ENCODE peak calls at places on chromosomes 4 and X, in eight cellular contexts. L, V, Q, J, X, E, W and T are unnamed samples.

GRCh38 chr4:146222313-146222712 is 8.0 kb downstream of the REELD1 start:
- DNase-seq in X (no peak), J (no peak), W (no peak), E (no peak), V (peak), L (no peak), Q (no peak), T (no peak)

GRCh38 chr4:165761968-165762367 is 111.1 kb upstream of the TLL1 start:
- DNase-seq in X (no peak), V (no peak), W (no peak), E (no peak), Q (no peak), J (no peak), L (no peak), T (no peak)

GRCh38 chr4:158965208-158965607 is 137.7 kb upstream of the RAPGEF2 start:
- DNase-seq in V (no peak), J (no peak), E (no peak), X (no peak), Q (no peak), W (no peak), L (no peak), T (no peak)

GRCh38 chrX:69170319-69170718 is 5.1 kb upstream of the PJA1 start:
- DNase-seq in E (no peak), W (no peak), Q (no peak), L (no peak), X (no peak), V (no peak), J (no peak), T (no peak)

GRCh38 chr4:85607624-85608023 is 132.7 kb downstream of the ARHGAP24 start:
- DNase-seq in V (no peak), L (no peak), J (no peak), X (no peak), E (no peak), Q (no peak), W (peak), T (no peak)

GRCh38 chr4:13881880-13882279 is 254.4 kb upstream of the BOD1L1 start:
- DNase-seq in Q (no peak), L (no peak), J (no peak), W (no peak), E (no peak), V (no peak), X (no peak), T (no peak)

GRCh38 chrX:74346124-74346523 is 42.1 kb downstream of the ZCCHC13 start:
- DNase-seq in E (no peak), X (no peak), W (no peak), J (no peak), L (no peak), V (no peak), Q (no peak), T (no peak)

GRCh38 chrX:42678133-42678532 is 99.8 kb downstream of the PPP1R2C start:
- DNase-seq in V (no peak), L (no peak), J (no peak), X (no peak), E (no peak), W (no peak), Q (no peak), T (no peak)

GRCh38 chr4:68904786-68905185 is 46.8 kb downstream of the UGT2A3 start:
- DNase-seq in L (no peak), V (no peak), W (peak), Q (no peak), J (peak), E (peak), X (no peak), T (no peak)

GRCh38 chr4:30380404-30380998 is 339.7 kb upstream of the PCDH7 start:
- DNase-seq in L (peak), W (no peak), Q (peak), V (peak), E (peak), J (peak), X (peak), T (peak)

GRCh38 chrX:9682456-9682855 is 83.2 kb downstream of the GPR143 start:
- DNase-seq in L (no peak), W (no peak), J (no peak), X (peak), V (peak), E (no peak), Q (no peak), T (no peak)

GRCh38 chrX:28719620-28720019 is 132.4 kb downstream of the IL1RAPL1 start:
- DNase-seq in V (no peak), Q (no peak), W (no peak), E (no peak), X (no peak), L (no peak), J (no peak), T (no peak)

GRCh38 chrX:24277405-24277804 is 36.5 kb downstream of the SUPT20HL2 start:
- DNase-seq in L (no peak), Q (no peak), V (no peak), E (no peak), X (no peak), J (no peak), W (no peak), T (no peak)

GRCh38 chrX:154002215-154002719 is 17.4 kb downstream of the IRAK1 start:
- DNase-seq in X (no peak), L (peak), W (no peak), V (peak), E (no peak), Q (no peak), J (no peak), T (no peak)

GRCh38 chrX:34764842-34765241 is 107.8 kb upstream of the TMEM47 start:
- DNase-seq in W (no peak), E (no peak), L (no peak), Q (no peak), J (no peak), X (no peak), V (no peak), T (no peak)

GRCh38 chr4:36609631-36610030 is 328.2 kb downstream of the DTHD1 start:
- DNase-seq in J (no peak), W (no peak), Q (no peak), X (no peak), V (no peak), L (no peak), E (no peak), T (no peak)

GRCh38 chrX:2903366-2903765 is 25.8 kb downstream of the ARSD start:
- DNase-seq in E (no peak), J (no peak), L (peak), W (no peak), Q (no peak), X (no peak), V (no peak), T (no peak)

GRCh38 chr4:107579099-107579498 is 140.9 kb downstream of the PAPSS1 start:
- DNase-seq in W (no peak), L (no peak), V (no peak), X (no peak), E (no peak), J (peak), Q (peak), T (peak)

GRCh38 chrX:22629105-22629725 is 356.5 kb downstream of the CBLL2 start:
- DNase-seq in V (peak), Q (no peak), E (no peak), L (no peak), J (no peak), X (no peak), W (no peak), T (no peak)

GRCh38 chr4:2592572-2592971 is 56.1 kb downstream of the FAM193A start:
- DNase-seq in E (peak), Q (no peak), L (no peak), V (no peak), X (no peak), W (no peak), J (no peak), T (no peak)

GRCh38 chrX:19795289-19795688 is 92.1 kb downstream of the SH3KBP1 start:
- DNase-seq in L (no peak), Q (no peak), J (no peak), V (no peak), W (no peak), E (no peak), X (no peak), T (no peak)

GRCh38 chrX:21996872-21997271 is 35.3 kb upstream of the PHEX start:
- DNase-seq in X (no peak), Q (no peak), V (peak), J (peak), E (no peak), W (no peak), L (no peak), T (no peak)

GRCh38 chr4:156763511-156763910 is 208.1 kb downstream of the PDGFC start:
- DNase-seq in W (no peak), E (no peak), V (peak), J (no peak), Q (peak), X (no peak), L (no peak), T (no peak)

GRCh38 chrX:66489339-66489738 is 149.5 kb downstream of the EDA2R start:
- DNase-seq in E (no peak), L (no peak), V (no peak), J (peak), W (no peak), Q (no peak), X (no peak), T (peak)

GRCh38 chrX:22090181-22090580 is 58.1 kb downstream of the PHEX start:
- DNase-seq in J (no peak), V (peak), E (no peak), L (no peak), Q (no peak), W (no peak), X (no peak), T (no peak)

GRCh38 chrX:50799531-50799961 is 14.4 kb downstream of the SHROOM4 start:
- DNase-seq in W (no peak), Q (no peak), X (no peak), E (no peak), V (peak), L (no peak), J (no peak), T (no peak)

GRCh38 chr4:1763550-1764080 is 29.5 kb upstream of the FGFR3 start:
- DNase-seq in V (peak), E (no peak), W (no peak), X (no peak), L (peak), J (peak), Q (peak), T (no peak)

DNA sequence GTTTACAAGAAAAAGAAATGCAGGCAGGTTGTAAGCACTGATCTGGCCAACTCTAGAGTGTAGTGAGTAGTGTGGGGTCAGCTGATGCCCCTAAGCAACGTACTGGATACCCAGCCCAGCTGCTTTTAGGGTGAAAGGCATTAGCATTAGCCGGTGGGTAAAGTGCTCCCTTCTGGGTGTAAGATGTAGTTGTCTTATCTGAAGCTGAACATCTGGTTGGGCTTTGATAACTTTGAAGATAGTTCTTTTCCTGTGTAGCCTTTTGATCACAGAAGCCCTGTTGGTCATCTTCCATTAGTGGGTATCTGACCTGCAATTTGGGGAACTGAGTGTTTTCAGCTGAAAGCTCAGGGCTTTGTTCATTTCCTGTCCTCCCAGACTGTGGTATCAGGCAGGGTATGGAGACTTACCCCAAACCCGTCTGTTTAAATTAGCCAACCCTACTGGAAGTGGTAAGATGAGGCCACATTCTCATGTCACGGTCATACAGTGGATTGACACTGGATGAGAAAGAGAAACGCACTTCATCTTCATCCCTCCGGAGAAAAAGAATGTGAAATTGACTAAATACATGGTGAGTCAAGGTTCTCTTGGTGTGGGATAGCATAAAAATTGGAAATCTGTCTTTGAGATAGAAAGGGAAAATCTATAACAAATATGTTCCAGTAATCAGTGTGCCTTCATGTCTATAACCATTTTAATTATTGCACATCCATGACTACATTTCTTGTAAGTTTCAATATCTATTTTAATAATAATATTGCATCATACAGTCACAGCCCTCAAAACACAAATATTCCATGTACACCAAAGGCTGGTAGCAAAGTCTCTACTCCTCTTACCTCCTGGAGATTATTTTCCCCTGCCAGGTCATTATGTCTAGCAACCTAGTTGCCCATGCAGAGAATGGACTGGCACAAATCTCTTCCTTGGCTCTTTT is 8.7 kb downstream of the RHOH start:
- DNase-seq in E (no peak), W (peak), V (no peak), L (peak), J (no peak), Q (no peak), X (no peak), T (no peak)
- TF ChIP-seq USF2 in E (no peak), W (no peak), V (no peak), L (peak), J (no peak), Q (no peak), X (no peak), T (no peak)

GRCh38 chr4:20297246-20297645 is 45.5 kb downstream of the SLIT2 start:
- DNase-seq in X (no peak), E (no peak), W (no peak), J (no peak), Q (no peak), L (no peak), V (peak), T (no peak)

GRCh38 chr4:20298986-20299385 is 47.3 kb downstream of the SLIT2 start:
- DNase-seq in W (no peak), V (no peak), J (no peak), Q (no peak), X (no peak), L (no peak), E (no peak), T (no peak)

GRCh38 chr4:20301161-20301560 is 49.5 kb downstream of the SLIT2 start:
- DNase-seq in Q (no peak), W (no peak), E (no peak), V (no peak), J (no peak), X (no peak), L (no peak), T (no peak)

GRCh38 chr4:20297800-20298199 is 46.1 kb downstream of the SLIT2 start:
- DNase-seq in J (no peak), L (no peak), Q (no peak), V (no peak), W (no peak), E (no peak), X (no peak), T (no peak)

DNA sequence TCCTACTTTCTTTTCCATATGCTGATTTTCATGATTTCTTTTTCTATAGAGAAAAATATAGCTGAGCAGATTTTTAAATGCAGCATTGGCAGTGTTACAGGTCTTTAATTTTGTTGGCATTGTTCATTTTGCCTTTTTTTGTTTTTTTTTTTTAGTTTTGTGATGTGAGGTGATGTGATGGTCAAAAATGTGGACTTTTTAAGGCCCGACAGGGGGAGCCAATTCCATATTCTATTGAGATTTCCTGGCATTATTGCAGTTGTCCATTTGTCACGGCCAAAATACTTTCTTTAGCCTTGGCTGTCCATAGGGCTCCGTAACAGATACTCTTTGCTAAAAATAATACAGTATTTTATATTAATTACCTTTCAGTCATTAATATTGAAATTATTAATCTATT is 47.8 kb downstream of the SLIT2 start:
- DNase-seq in X (no peak), V (peak), J (peak), E (no peak), Q (peak), L (peak), W (no peak), T (peak)
- TF ChIP-seq USF2 in X (no peak), V (no peak), J (no peak), E (no peak), Q (no peak), L (no peak), W (no peak), T (no peak)

DNA sequence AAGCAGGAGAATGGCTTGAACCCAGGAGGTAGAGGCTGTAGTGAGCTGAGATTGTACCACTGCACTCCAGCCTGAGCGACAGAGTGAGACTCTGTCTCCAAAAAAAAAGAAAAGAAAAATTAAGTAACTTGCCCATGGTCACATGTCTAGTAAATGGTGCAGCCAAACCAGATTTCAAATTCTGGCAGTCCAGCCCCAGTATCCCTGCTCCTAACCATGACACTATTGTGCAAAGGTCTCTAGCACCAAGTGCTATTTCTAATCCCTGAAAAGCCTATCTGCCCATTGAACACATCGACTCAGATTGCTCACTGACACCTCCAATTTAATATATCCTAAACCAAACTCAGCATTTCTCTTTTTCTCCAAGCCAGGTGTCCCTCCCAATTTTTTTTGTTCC is 7.6 kb upstream of the LAMP2 start:
- DNase-seq in J (no peak), X (no peak), E (no peak), W (no peak), Q (no peak), V (no peak), L (no peak), T (no peak)
- TF ChIP-seq USF2 in J (no peak), X (no peak), E (no peak), W (no peak), Q (no peak), V (no peak), L (no peak), T (no peak)

GRCh38 chr4:4480205-4480604 is 61.6 kb downstream of the STX18 start:
- DNase-seq in L (no peak), X (no peak), J (no peak), Q (no peak), E (no peak), V (no peak), W (no peak), T (no peak)
- TF ChIP-seq USF2 in L (no peak), X (no peak), J (no peak), Q (no peak), E (no peak), V (no peak), W (no peak), T (no peak)

DNA sequence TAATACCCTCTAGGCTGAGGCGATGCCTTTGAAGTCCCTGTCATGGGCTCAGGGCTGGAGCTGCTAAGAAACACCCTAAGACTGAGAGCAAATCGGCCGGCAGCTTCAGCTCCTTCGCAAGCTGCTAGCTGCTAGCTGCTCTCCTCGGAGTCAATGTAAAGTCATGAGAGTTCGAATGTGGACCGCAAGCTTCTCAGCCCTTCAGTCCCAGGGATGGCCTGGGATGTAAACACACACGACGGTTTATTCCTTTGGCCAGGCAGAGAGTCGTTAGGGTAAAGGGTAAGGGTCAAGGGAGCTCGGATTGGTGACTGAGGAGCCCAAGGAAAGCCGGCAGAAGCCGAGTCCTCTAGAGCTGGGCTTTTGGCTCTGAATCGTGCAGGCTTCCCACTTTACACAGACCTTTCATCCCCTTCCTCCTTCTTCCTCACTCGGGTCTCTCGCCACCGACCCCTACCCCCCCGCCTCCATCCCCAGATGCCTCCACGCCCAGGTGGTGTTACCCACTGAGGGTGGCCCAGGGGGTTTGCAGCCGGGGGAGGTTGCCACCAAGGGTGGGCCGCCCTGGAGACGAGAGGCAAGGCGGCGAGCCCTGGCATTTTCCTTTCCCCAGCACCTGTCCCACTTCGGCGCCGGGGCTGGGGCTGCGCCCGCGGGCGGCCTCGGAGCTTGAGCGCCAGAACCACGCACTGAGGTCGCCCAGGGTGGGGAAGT is 3.1 kb upstream of the BCORL1 start:
- DNase-seq in L (no peak), X (peak), J (no peak), E (no peak), W (no peak), Q (no peak), V (no peak), T (no peak)
- TF ChIP-seq USF2 in L (no peak), X (no peak), J (no peak), E (no peak), W (no peak), Q (no peak), V (no peak), T (no peak)

GRCh38 chr4:8373973-8374545 is 66.5 kb downstream of the ACOX3 start:
- DNase-seq in V (no peak), L (no peak), Q (no peak), X (no peak), E (no peak), J (no peak), W (no peak), T (no peak)
- TF ChIP-seq USF2 in V (no peak), L (no peak), Q (no peak), X (no peak), E (no peak), J (no peak), W (no peak), T (no peak)

GRCh38 chr4:119693127-119693526 is 64.5 kb upstream of the PDE5A start:
- DNase-seq in J (no peak), X (no peak), L (no peak), Q (no peak), W (no peak), E (no peak), V (peak), T (no peak)

GRCh38 chr4:119692001-119692400 is 63.4 kb upstream of the PDE5A start:
- DNase-seq in W (no peak), J (no peak), E (no peak), L (no peak), V (peak), Q (no peak), X (no peak), T (no peak)

GRCh38 chr4:119695216-119695615 is 66.6 kb upstream of the PDE5A start:
- DNase-seq in L (no peak), E (no peak), J (no peak), W (no peak), X (no peak), V (peak), Q (no peak), T (no peak)

GRCh38 chr4:119696963-119697362 is 68.4 kb upstream of the PDE5A start:
- DNase-seq in L (no peak), X (no peak), J (no peak), W (no peak), Q (no peak), V (no peak), E (no peak), T (no peak)

GRCh38 chr4:119697887-119698393 is 69.3 kb upstream of the PDE5A start:
- DNase-seq in E (no peak), V (no peak), J (peak), W (no peak), Q (no peak), L (no peak), X (no peak), T (no peak)
- TF ChIP-seq USF2 in E (no peak), V (no peak), J (no peak), W (no peak), Q (no peak), L (no peak), X (no peak), T (no peak)

GRCh38 chrX:83326517-83326916 is 181.6 kb upstream of the POU3F4 start:
- DNase-seq in V (no peak), L (no peak), Q (no peak), J (no peak), W (no peak), X (no peak), E (no peak), T (no peak)
- TF ChIP-seq USF2 in V (no peak), L (no peak), Q (no peak), J (no peak), W (no peak), X (no peak), E (no peak), T (no peak)

DNA sequence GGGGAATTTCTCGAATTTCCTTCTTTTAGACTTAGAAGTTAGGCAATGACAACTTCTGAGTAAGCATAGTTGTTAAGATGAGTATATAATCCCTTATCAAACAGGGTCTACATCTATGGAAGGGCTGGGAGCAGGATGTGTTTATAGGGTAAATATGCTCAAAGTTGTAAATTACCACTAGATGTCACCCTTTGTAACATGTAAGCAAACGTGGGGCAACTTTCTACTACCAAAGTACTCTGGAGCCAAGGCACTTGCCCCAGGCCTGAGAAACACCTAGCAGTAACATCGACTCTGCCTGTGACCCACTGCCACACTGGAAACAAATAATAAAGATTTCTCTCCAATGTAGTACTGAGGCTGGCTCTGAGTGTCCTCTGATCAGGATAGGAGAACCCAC is 444.6 kb downstream of the IQCM start:
- DNase-seq in E (peak), X (no peak), W (no peak), J (peak), Q (peak), V (peak), L (no peak), T (peak)
- TF ChIP-seq USF2 in E (no peak), X (no peak), W (no peak), J (no peak), Q (no peak), V (no peak), L (no peak), T (no peak)